ENCODE peak calls at places on chromosomes 6 and 20, in six cellular contexts. One of them, this sample, is unnamed.

GRCh38 chr6:98929498-98930060 is 18.2 kb downstream of the FBXL4 start:
- DNase-seq in IMR-90: peak
- DNase-seq in sigmoid colon: no peak
- DNase-seq in adrenal gland: no peak
- DNase-seq in uterus: no peak
- DNase-seq in breast epithelium: no peak
- DNase-seq in this sample: no peak

GRCh38 chr6:112592159-112592558 is 245.0 kb downstream of the RFPL4B start:
- DNase-seq in sigmoid colon: no peak
- DNase-seq in IMR-90: peak
- DNase-seq in breast epithelium: no peak
- DNase-seq in uterus: no peak
- DNase-seq in adrenal gland: no peak
- DNase-seq in this sample: no peak

GRCh38 chr6:38348366-38348765 is 291.4 kb downstream of the BTBD9 start:
- DNase-seq in breast epithelium: no peak
- DNase-seq in uterus: no peak
- DNase-seq in IMR-90: no peak
- DNase-seq in adrenal gland: no peak
- DNase-seq in sigmoid colon: no peak
- DNase-seq in this sample: no peak

GRCh38 chr20:59806578-59806975 is 126.9 kb downstream of the SYCP2 start:
- DNase-seq in breast epithelium: no peak
- DNase-seq in adrenal gland: peak
- DNase-seq in uterus: no peak
- DNase-seq in IMR-90: no peak
- DNase-seq in sigmoid colon: no peak
- DNase-seq in this sample: no peak

GRCh38 chr20:50916934-50917333 is 14.3 kb downstream of the ADNP start:
- DNase-seq in breast epithelium: no peak
- DNase-seq in uterus: no peak
- DNase-seq in adrenal gland: no peak
- DNase-seq in IMR-90: no peak
- DNase-seq in sigmoid colon: no peak
- DNase-seq in this sample: no peak

GRCh38 chr20:48238781-48239180 is 453.5 kb upstream of the SULF2 start:
- DNase-seq in uterus: peak
- DNase-seq in breast epithelium: no peak
- DNase-seq in sigmoid colon: peak
- DNase-seq in IMR-90: peak
- DNase-seq in adrenal gland: no peak
- DNase-seq in this sample: no peak

GRCh38 chr6:37092851-37093727 is 76.9 kb upstream of the PIM1 start:
- DNase-seq in adrenal gland: no peak
- DNase-seq in uterus: peak
- DNase-seq in sigmoid colon: no peak
- DNase-seq in IMR-90: no peak
- DNase-seq in breast epithelium: peak
- DNase-seq in this sample: peak

GRCh38 chr6:18495236-18495635 is 108.1 kb downstream of the RNF144B start:
- DNase-seq in uterus: no peak
- DNase-seq in sigmoid colon: no peak
- DNase-seq in breast epithelium: no peak
- DNase-seq in IMR-90: no peak
- DNase-seq in adrenal gland: no peak
- DNase-seq in this sample: no peak

GRCh38 chr20:36532822-36533221 is 8.5 kb upstream of the MYL9 start:
- DNase-seq in sigmoid colon: no peak
- DNase-seq in IMR-90: no peak
- DNase-seq in breast epithelium: no peak
- DNase-seq in adrenal gland: no peak
- DNase-seq in uterus: no peak
- DNase-seq in this sample: no peak

GRCh38 chr20:14544688-14545087 is 207.3 kb upstream of the FLRT3 start:
- DNase-seq in adrenal gland: no peak
- DNase-seq in sigmoid colon: no peak
- DNase-seq in uterus: no peak
- DNase-seq in IMR-90: no peak
- DNase-seq in breast epithelium: no peak
- DNase-seq in this sample: no peak

GRCh38 chr20:23010096-23010495 is 25.0 kb upstream of the SSTR4 start:
- DNase-seq in IMR-90: no peak
- DNase-seq in adrenal gland: no peak
- DNase-seq in breast epithelium: no peak
- DNase-seq in sigmoid colon: no peak
- DNase-seq in uterus: no peak
- DNase-seq in this sample: no peak

GRCh38 chr20:24160563-24161355 is 172.2 kb upstream of the GGTLC1 start:
- DNase-seq in sigmoid colon: no peak
- DNase-seq in breast epithelium: no peak
- DNase-seq in adrenal gland: peak
- DNase-seq in uterus: peak
- DNase-seq in IMR-90: peak
- DNase-seq in this sample: peak

GRCh38 chr6:37456816-37457560 is 24.0 kb downstream of the CMTR1 start:
- DNase-seq in adrenal gland: peak
- DNase-seq in sigmoid colon: peak
- DNase-seq in IMR-90: peak
- DNase-seq in uterus: no peak
- DNase-seq in breast epithelium: no peak
- DNase-seq in this sample: no peak

GRCh38 chr6:31037692-31038091 is 27.4 kb downstream of the MUC22 start:
- DNase-seq in breast epithelium: no peak
- DNase-seq in adrenal gland: no peak
- DNase-seq in sigmoid colon: no peak
- DNase-seq in IMR-90: peak
- DNase-seq in uterus: no peak
- DNase-seq in this sample: no peak

GRCh38 chr6:160030103-160030502 is 61.2 kb downstream of the IGF2R start:
- DNase-seq in IMR-90: peak
- DNase-seq in sigmoid colon: peak
- DNase-seq in breast epithelium: no peak
- DNase-seq in adrenal gland: peak
- DNase-seq in uterus: peak
- DNase-seq in this sample: peak

GRCh38 chr6:81978230-81978629 is 225.7 kb upstream of the TENT5A start:
- DNase-seq in adrenal gland: no peak
- DNase-seq in breast epithelium: no peak
- DNase-seq in sigmoid colon: no peak
- DNase-seq in IMR-90: peak
- DNase-seq in uterus: no peak
- DNase-seq in this sample: no peak

GRCh38 chr20:41230136-41230535 is 87.4 kb downstream of the ZHX3 start:
- DNase-seq in adrenal gland: no peak
- DNase-seq in sigmoid colon: no peak
- DNase-seq in uterus: no peak
- DNase-seq in breast epithelium: no peak
- DNase-seq in IMR-90: no peak
- DNase-seq in this sample: no peak

GRCh38 chr20:24950836-24951525 is 1.9 kb downstream of the CST7 start:
- DNase-seq in adrenal gland: peak
- DNase-seq in IMR-90: no peak
- DNase-seq in breast epithelium: no peak
- DNase-seq in uterus: no peak
- DNase-seq in sigmoid colon: peak
- DNase-seq in this sample: no peak

GRCh38 chr20:6006603-6006949 is 47.3 kb downstream of the LRRN4 start:
- DNase-seq in uterus: no peak
- DNase-seq in IMR-90: no peak
- DNase-seq in adrenal gland: no peak
- DNase-seq in breast epithelium: no peak
- DNase-seq in sigmoid colon: no peak
- DNase-seq in this sample: no peak

GRCh38 chr6:104771258-104771832 is 88.4 kb downstream of the HACE1 start:
- DNase-seq in IMR-90: peak
- DNase-seq in sigmoid colon: no peak
- DNase-seq in adrenal gland: no peak
- DNase-seq in breast epithelium: no peak
- DNase-seq in uterus: no peak
- DNase-seq in this sample: no peak

GRCh38 chr20:6402026-6402425 is 279.2 kb upstream of the FERMT1 start:
- DNase-seq in sigmoid colon: no peak
- DNase-seq in adrenal gland: no peak
- DNase-seq in uterus: no peak
- DNase-seq in breast epithelium: no peak
- DNase-seq in IMR-90: peak
- DNase-seq in this sample: no peak

GRCh38 chr6:18155864-18156396 is 708 bp downstream of the KDM1B start:
- DNase-seq in IMR-90: peak
- DNase-seq in adrenal gland: peak
- DNase-seq in sigmoid colon: peak
- DNase-seq in uterus: peak
- DNase-seq in breast epithelium: peak
- DNase-seq in this sample: peak

GRCh38 chr6:13762648-13763441 is 51.2 kb upstream of the RANBP9 start:
- DNase-seq in sigmoid colon: peak
- DNase-seq in adrenal gland: no peak
- DNase-seq in IMR-90: peak
- DNase-seq in breast epithelium: peak
- DNase-seq in uterus: no peak
- DNase-seq in this sample: no peak

GRCh38 chr6:25035451-25036435 is 100.0 kb upstream of the RIPOR2 start:
- DNase-seq in sigmoid colon: no peak
- DNase-seq in breast epithelium: no peak
- DNase-seq in adrenal gland: no peak
- DNase-seq in uterus: no peak
- DNase-seq in IMR-90: no peak
- DNase-seq in this sample: no peak

GRCh38 chr6:25036461-25036860 is 100.7 kb upstream of the RIPOR2 start:
- DNase-seq in IMR-90: no peak
- DNase-seq in uterus: no peak
- DNase-seq in adrenal gland: no peak
- DNase-seq in sigmoid colon: no peak
- DNase-seq in breast epithelium: no peak
- DNase-seq in this sample: no peak

GRCh38 chr6:25038992-25039391 is 103.2 kb upstream of the RIPOR2 start:
- DNase-seq in breast epithelium: no peak
- DNase-seq in IMR-90: no peak
- DNase-seq in adrenal gland: no peak
- DNase-seq in uterus: no peak
- DNase-seq in sigmoid colon: no peak
- DNase-seq in this sample: no peak

GRCh38 chr6:25041676-25042598 is 106.2 kb upstream of the RIPOR2 start:
- DNase-seq in sigmoid colon: no peak
- DNase-seq in IMR-90: no peak
- DNase-seq in uterus: no peak
- DNase-seq in adrenal gland: no peak
- DNase-seq in breast epithelium: no peak
- DNase-seq in this sample: no peak

DNA sequence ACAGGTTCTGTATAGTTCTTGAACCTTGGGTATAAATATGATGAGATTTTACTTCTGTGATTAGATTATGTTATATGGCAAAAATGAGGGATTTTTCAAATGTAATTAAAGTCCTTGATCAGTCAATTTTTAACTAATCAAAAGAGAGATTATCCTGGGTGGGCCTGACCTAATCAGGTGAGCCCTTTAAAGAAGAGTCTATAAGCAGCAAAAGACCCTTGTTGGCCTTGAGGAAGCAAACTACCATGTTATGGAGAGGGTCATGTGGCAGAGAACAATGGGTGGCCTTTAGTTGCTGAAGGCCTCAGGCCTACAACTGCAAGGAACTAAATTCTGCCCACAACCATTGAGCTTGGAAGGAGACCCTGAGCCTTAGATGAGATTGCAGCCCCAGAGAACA is 102.5 kb upstream of the RIPOR2 start:
- DNase-seq in IMR-90: no peak
- DNase-seq in adrenal gland: no peak
- DNase-seq in breast epithelium: no peak
- DNase-seq in uterus: no peak
- DNase-seq in sigmoid colon: no peak
- DNase-seq in this sample: no peak
- TF ChIP-seq POLR2A in IMR-90: no peak
- TF ChIP-seq POLR2A in adrenal gland: no peak
- TF ChIP-seq POLR2A in breast epithelium: no peak
- TF ChIP-seq POLR2A in uterus: no peak
- TF ChIP-seq POLR2A in sigmoid colon: no peak
- TF ChIP-seq POLR2A in this sample: no peak

DNA sequence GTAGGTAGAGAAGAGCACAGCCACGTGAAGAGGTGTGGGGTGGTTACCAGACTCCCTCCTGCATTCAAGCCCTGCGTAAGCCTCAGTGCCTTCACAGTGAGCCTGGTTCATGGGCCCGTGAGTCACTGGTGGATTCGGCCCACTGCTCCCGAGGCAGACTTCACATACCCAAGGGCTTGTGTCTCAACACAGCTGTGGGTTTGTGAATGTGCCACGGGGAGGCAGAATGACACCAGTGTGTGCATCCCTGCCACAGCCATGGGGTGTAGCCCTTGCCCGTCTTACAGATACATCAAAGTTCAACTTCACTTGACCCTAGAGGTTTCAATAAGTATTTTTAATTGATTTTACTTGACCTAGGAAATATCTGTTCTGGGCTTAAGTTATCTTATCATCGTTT is 108.5 kb downstream of the MAP3K4 start:
- DNase-seq in breast epithelium: no peak
- DNase-seq in IMR-90: no peak
- DNase-seq in uterus: no peak
- DNase-seq in sigmoid colon: no peak
- DNase-seq in adrenal gland: no peak
- DNase-seq in this sample: no peak
- TF ChIP-seq CTCF in breast epithelium: no peak
- TF ChIP-seq CTCF in IMR-90: no peak
- TF ChIP-seq CTCF in uterus: no peak
- TF ChIP-seq CTCF in sigmoid colon: no peak
- TF ChIP-seq CTCF in adrenal gland: no peak
- TF ChIP-seq CTCF in this sample: no peak

GRCh38 chr6:29887330-29887818 is 55.0 kb upstream of the HLA-A start:
- DNase-seq in sigmoid colon: peak
- DNase-seq in adrenal gland: peak
- DNase-seq in breast epithelium: no peak
- DNase-seq in IMR-90: peak
- DNase-seq in uterus: peak
- DNase-seq in this sample: peak
- H3K27ac ChIP-seq in sigmoid colon: no peak
- H3K27ac ChIP-seq in adrenal gland: peak
- H3K27ac ChIP-seq in breast epithelium: peak
- H3K27ac ChIP-seq in IMR-90: peak
- H3K27ac ChIP-seq in uterus: no peak
- H3K27ac ChIP-seq in this sample: peak

GRCh38 chr6:164108092-164108491 is 693.6 kb downstream of the QKI start:
- DNase-seq in adrenal gland: no peak
- DNase-seq in IMR-90: no peak
- DNase-seq in uterus: no peak
- DNase-seq in sigmoid colon: no peak
- DNase-seq in breast epithelium: no peak
- DNase-seq in this sample: no peak

GRCh38 chr6:164105705-164106104 is 691.2 kb downstream of the QKI start:
- DNase-seq in breast epithelium: no peak
- DNase-seq in uterus: no peak
- DNase-seq in IMR-90: no peak
- DNase-seq in adrenal gland: no peak
- DNase-seq in sigmoid colon: no peak
- DNase-seq in this sample: no peak

GRCh38 chr6:164108869-164109769 is 694.6 kb downstream of the QKI start:
- DNase-seq in breast epithelium: peak
- DNase-seq in IMR-90: no peak
- DNase-seq in uterus: peak
- DNase-seq in adrenal gland: peak
- DNase-seq in sigmoid colon: peak
- DNase-seq in this sample: no peak

GRCh38 chr6:164106345-164106769 is 691.8 kb downstream of the QKI start:
- DNase-seq in breast epithelium: no peak
- DNase-seq in uterus: no peak
- DNase-seq in IMR-90: no peak
- DNase-seq in sigmoid colon: no peak
- DNase-seq in adrenal gland: no peak
- DNase-seq in this sample: no peak

GRCh38 chr6:164107297-164107995 is 692.9 kb downstream of the QKI start:
- DNase-seq in sigmoid colon: no peak
- DNase-seq in adrenal gland: no peak
- DNase-seq in uterus: no peak
- DNase-seq in breast epithelium: no peak
- DNase-seq in IMR-90: no peak
- DNase-seq in this sample: no peak
- TF ChIP-seq POLR2A in sigmoid colon: no peak
- TF ChIP-seq POLR2A in adrenal gland: no peak
- TF ChIP-seq POLR2A in uterus: no peak
- TF ChIP-seq POLR2A in breast epithelium: no peak
- TF ChIP-seq POLR2A in IMR-90: no peak
- TF ChIP-seq POLR2A in this sample: no peak